ENCODE peak calls at places on chromosome 5, in six cellular contexts. E is stimulated activated CD4-positive, alpha-beta T cell treated with anti-CD3 and anti-CD28 coated beads, Interleukin-1b, Interleukin-23, amount 100 ng/mL, for 4 hours; U is nucleus accumbens; G is HS-5; Q is left ventricle myocardium superior; Y is cerebellum. D is an unnamed sample.
A peak's percentile ranks its signal among the peaks of the same experiment; 100 is the strongest.

GRCh38 chr5:64165500-64166200 is at the start of gene RNF180:
- DNase-seq in G (no peak), E (no peak), Y (peak; percentile 55), Q (peak; percentile 78), U (peak; percentile 61), D (no peak)

GRCh38 chr5:37554938-37555337 is 175.8 kb downstream of the WDR70 start:
- DNase-seq in E (no peak), G (no peak), Q (no peak), Y (no peak), U (no peak), D (peak; percentile 5)

GRCh38 chr5:59301727-59302126 is 591.8 kb downstream of the PDE4D start:
- DNase-seq in Y (no peak), U (no peak), G (no peak), Q (no peak), E (no peak), D (no peak)

GRCh38 chr5:44387911-44388310 is 1.3 kb downstream of the FGF10 start:
- DNase-seq in Y (no peak), U (no peak), G (no peak), E (no peak), Q (no peak), D (no peak)

GRCh38 chr5:122464191-122464590 is 152.2 kb downstream of the SNCAIP start:
- DNase-seq in G (no peak), U (no peak), Q (no peak), Y (no peak), E (no peak), D (no peak)

GRCh38 chr5:139494832-139495231 is 12.3 kb upstream of the STING1 start:
- DNase-seq in U (no peak), G (no peak), E (no peak), Y (no peak), Q (no peak), D (no peak)

GRCh38 chr5:38832810-38833209 is 13.0 kb upstream of the OSMR start:
- DNase-seq in Q (no peak), Y (no peak), G (no peak), E (no peak), U (no peak), D (no peak)

GRCh38 chr5:78563621-78564020 is 85.0 kb downstream of the LHFPL2 start:
- DNase-seq in G (no peak), Q (no peak), Y (no peak), E (no peak), U (no peak), D (no peak)

GRCh38 chr5:94153736-94154450 is 412.5 kb upstream of the POU5F2 start:
- DNase-seq in U (peak; percentile 73), G (no peak), Y (no peak), E (no peak), Q (no peak), D (no peak)

GRCh38 chr5:10712574-10713366 is 48.3 kb downstream of the DAP start:
- DNase-seq in Q (no peak), G (no peak), E (no peak), Y (no peak), U (no peak), D (no peak)

GRCh38 chr5:159533197-159533596 is 202.9 kb upstream of the IL12B start:
- DNase-seq in Q (no peak), Y (no peak), U (no peak), G (no peak), E (no peak), D (no peak)

GRCh38 chr5:31096238-31096865 is 97.1 kb upstream of the CDH6 start:
- DNase-seq in Y (no peak), U (no peak), E (no peak), G (no peak), Q (no peak), D (no peak)

GRCh38 chr5:141412853-141413539 is at the start of gene PCDHGA10:
- DNase-seq in Q (peak; percentile 44), U (no peak), G (no peak), Y (no peak), E (peak; percentile 32), D (peak; percentile 69)

GRCh38 chr5:72286798-72287197 is 33.2 kb downstream of the MRPS27 start:
- DNase-seq in E (no peak), Y (no peak), G (no peak), U (no peak), Q (no peak), D (no peak)

GRCh38 chr5:176578391-176578808 is 29.3 kb downstream of the CDHR2 start:
- DNase-seq in U (no peak), Y (peak; percentile 85), G (no peak), E (no peak), Q (peak; percentile 53), D (no peak)

GRCh38 chr5:78640622-78641021 is 8.0 kb downstream of the LHFPL2 start:
- DNase-seq in Q (no peak), Y (no peak), G (no peak), U (no peak), E (no peak), D (no peak)

GRCh38 chr5:620586-621180 is 8.5 kb downstream of the CEP72 start:
- DNase-seq in Q (no peak), E (no peak), U (no peak), Y (no peak), G (no peak), D (no peak)

GRCh38 chr5:170386743-170387142 is 2.4 kb downstream of the KCNMB1 start:
- DNase-seq in G (no peak), Q (no peak), Y (no peak), E (no peak), U (no peak), D (no peak)

GRCh38 chr5:59873113-59873512 is 20.4 kb downstream of the PDE4D start:
- DNase-seq in G (peak; percentile 76), Q (no peak), E (no peak), Y (no peak), U (no peak), D (no peak)

GRCh38 chr5:111863801-111864200 is 106.8 kb upstream of the NREP start:
- DNase-seq in Q (no peak), E (no peak), U (no peak), G (no peak), Y (no peak), D (no peak)

GRCh38 chr5:32523625-32524024 is 61.7 kb upstream of the SUB1 start:
- DNase-seq in Q (no peak), Y (no peak), G (no peak), E (no peak), U (no peak), D (no peak)

GRCh38 chr5:173435543-173435942 is 107.3 kb upstream of the STC2 start:
- DNase-seq in Q (peak; percentile 39), E (no peak), G (no peak), Y (no peak), U (no peak), D (no peak)

GRCh38 chr5:89265511-89266169 is 382.7 kb upstream of the MEF2C start:
- DNase-seq in Y (no peak), E (no peak), G (peak; percentile 73), U (no peak), Q (no peak), D (no peak)

GRCh38 chr5:157596449-157596848 is 20.9 kb upstream of the ADAM19 start:
- DNase-seq in Y (no peak), G (no peak), Q (no peak), E (no peak), U (no peak), D (no peak)

GRCh38 chr5:42566658-42567313 is 143.5 kb downstream of the GHR start:
- DNase-seq in G (no peak), Y (no peak), U (no peak), Q (no peak), E (no peak), D (no peak)

GRCh38 chr5:21145376-21145775 is 1157.4 kb upstream of the CDH18 start:
- DNase-seq in E (no peak), G (no peak), U (no peak), Q (no peak), Y (no peak), D (no peak)

GRCh38 chr5:76145945-76146344 is 62.8 kb downstream of the SV2C start:
- DNase-seq in Q (no peak), U (no peak), G (no peak), Y (no peak), E (no peak), D (peak; percentile 12)

GRCh38 chr5:149455889-149456409 is 76.9 kb upstream of the IL17B start:
- DNase-seq in Y (no peak), E (no peak), U (no peak), G (no peak), Q (peak; percentile 71), D (no peak)

GRCh38 chr5:136035837-136036236 is 7.0 kb downstream of the TGFBI start:
- DNase-seq in U (no peak), Q (no peak), Y (no peak), G (no peak), E (no peak), D (no peak)

GRCh38 chr5:66440202-66440680 is 156.0 kb upstream of the MAST4 start:
- DNase-seq in Y (no peak), U (no peak), E (no peak), Q (no peak), G (peak; percentile 39), D (no peak)

GRCh38 chr5:168219515-168220410 is 71.7 kb upstream of the WWC1 start:
- DNase-seq in Y (peak; percentile 69), Q (no peak), G (peak; percentile 59), E (peak; percentile 46), U (peak; percentile 48), D (peak; percentile 56)

GRCh38 chr5:180097926-180098325 is 26.4 kb upstream of the RNF130 start:
- DNase-seq in E (no peak), Q (no peak), G (no peak), Y (no peak), U (no peak), D (no peak)

GRCh38 chr5:80931423-80931822 is 28.7 kb upstream of the RASGRF2 start:
- DNase-seq in G (no peak), Y (no peak), E (no peak), U (no peak), Q (no peak), D (no peak)

GRCh38 chr5:159209438-159210305 is at the start of gene RNF145:
- DNase-seq in G (peak; percentile 41), Q (peak; percentile 95), Y (peak; percentile 91), E (peak; percentile 98), U (peak; percentile 87), D (peak; percentile 84)

GRCh38 chr5:118984602-118985001 is 3.7 kb downstream of the DTWD2 start:
- DNase-seq in G (peak; percentile 35), U (no peak), E (no peak), Y (no peak), Q (no peak), D (no peak)

GRCh38 chr5:104904561-104904960 is 1342.0 kb upstream of the NUDT12 start:
- DNase-seq in U (no peak), Y (no peak), G (no peak), Q (no peak), E (no peak), D (no peak)